ENCODE peak calls at places on chromosome 11, in six cellular contexts. One of them, this sample, is unnamed.
A peak's percentile ranks its signal among the peaks of the same experiment; 100 is the strongest.

GRCh38 chr11:125075242-125075625 is 12.1 kb downstream of the SLC37A2 start:
- DNase-seq in progenitor cell of endocrine pancreas: no peak
- DNase-seq in neural crest cell: no peak
- DNase-seq in GM12865: no peak
- DNase-seq in WTC11: no peak
- DNase-seq in CD8-positive, alpha-beta T cell: no peak
- DNase-seq in this sample: no peak

GRCh38 chr11:70205766-70206165 is 2.7 kb downstream of the FADD start:
- DNase-seq in progenitor cell of endocrine pancreas: no peak
- DNase-seq in neural crest cell: no peak
- DNase-seq in GM12865: no peak
- DNase-seq in WTC11: no peak
- DNase-seq in CD8-positive, alpha-beta T cell: no peak
- DNase-seq in this sample: no peak

GRCh38 chr11:66050581-66051231 is 1.5 kb upstream of the SF3B2 start:
- DNase-seq in progenitor cell of endocrine pancreas: no peak
- DNase-seq in neural crest cell: no peak
- DNase-seq in GM12865: no peak
- DNase-seq in WTC11: no peak
- DNase-seq in CD8-positive, alpha-beta T cell: no peak
- DNase-seq in this sample: no peak

GRCh38 chr11:36478700-36479329 is 31.3 kb downstream of the TRAF6 start:
- DNase-seq in progenitor cell of endocrine pancreas: no peak
- DNase-seq in neural crest cell: peak; percentile 41
- DNase-seq in GM12865: peak; percentile 31
- DNase-seq in WTC11: no peak
- DNase-seq in CD8-positive, alpha-beta T cell: no peak
- DNase-seq in this sample: no peak

GRCh38 chr11:125517116-125517804 is 21.2 kb upstream of the FEZ1 start:
- DNase-seq in progenitor cell of endocrine pancreas: no peak
- DNase-seq in neural crest cell: peak; percentile 68
- DNase-seq in GM12865: peak; percentile 64
- DNase-seq in WTC11: peak; percentile 84
- DNase-seq in CD8-positive, alpha-beta T cell: no peak
- DNase-seq in this sample: no peak

GRCh38 chr11:131637469-131638175 is 267.2 kb downstream of the NTM start:
- DNase-seq in progenitor cell of endocrine pancreas: no peak
- DNase-seq in neural crest cell: no peak
- DNase-seq in GM12865: no peak
- DNase-seq in WTC11: no peak
- DNase-seq in CD8-positive, alpha-beta T cell: no peak
- DNase-seq in this sample: no peak

GRCh38 chr11:96307748-96308133 is 35.3 kb downstream of the MAML2 start:
- DNase-seq in progenitor cell of endocrine pancreas: no peak
- DNase-seq in neural crest cell: no peak
- DNase-seq in GM12865: no peak
- DNase-seq in WTC11: no peak
- DNase-seq in CD8-positive, alpha-beta T cell: no peak
- DNase-seq in this sample: no peak

GRCh38 chr11:72141066-72141465 is 5.5 kb downstream of the FOLR3 start:
- DNase-seq in progenitor cell of endocrine pancreas: no peak
- DNase-seq in neural crest cell: no peak
- DNase-seq in GM12865: no peak
- DNase-seq in WTC11: no peak
- DNase-seq in CD8-positive, alpha-beta T cell: no peak
- DNase-seq in this sample: no peak

GRCh38 chr11:114296979-114297372 is 777 bp downstream of the NNMT start:
- DNase-seq in progenitor cell of endocrine pancreas: no peak
- DNase-seq in neural crest cell: no peak
- DNase-seq in GM12865: no peak
- DNase-seq in WTC11: no peak
- DNase-seq in CD8-positive, alpha-beta T cell: no peak
- DNase-seq in this sample: no peak

GRCh38 chr11:57340228-57340627 is 2.1 kb downstream of the P2RX3 start:
- DNase-seq in progenitor cell of endocrine pancreas: no peak
- DNase-seq in neural crest cell: peak; percentile 39
- DNase-seq in GM12865: no peak
- DNase-seq in WTC11: peak; percentile 65
- DNase-seq in CD8-positive, alpha-beta T cell: no peak
- DNase-seq in this sample: no peak

GRCh38 chr11:57662893-57663292 is 5.0 kb upstream of the ZDHHC5 start:
- DNase-seq in progenitor cell of endocrine pancreas: no peak
- DNase-seq in neural crest cell: no peak
- DNase-seq in GM12865: no peak
- DNase-seq in WTC11: no peak
- DNase-seq in CD8-positive, alpha-beta T cell: no peak
- DNase-seq in this sample: no peak

GRCh38 chr11:68340003-68340767 is 27.8 kb downstream of the LRP5 start:
- DNase-seq in progenitor cell of endocrine pancreas: no peak
- DNase-seq in neural crest cell: no peak
- DNase-seq in GM12865: peak; percentile 76
- DNase-seq in WTC11: no peak
- DNase-seq in CD8-positive, alpha-beta T cell: no peak
- DNase-seq in this sample: no peak

GRCh38 chr11:126637800-126638175 is 282.3 kb downstream of the ST3GAL4 start:
- DNase-seq in progenitor cell of endocrine pancreas: no peak
- DNase-seq in neural crest cell: no peak
- DNase-seq in GM12865: no peak
- DNase-seq in WTC11: no peak
- DNase-seq in CD8-positive, alpha-beta T cell: no peak
- DNase-seq in this sample: no peak

GRCh38 chr11:58832246-58832645 is 12.3 kb downstream of the GLYATL2 start:
- DNase-seq in progenitor cell of endocrine pancreas: no peak
- DNase-seq in neural crest cell: no peak
- DNase-seq in GM12865: no peak
- DNase-seq in WTC11: no peak
- DNase-seq in CD8-positive, alpha-beta T cell: no peak
- DNase-seq in this sample: no peak

GRCh38 chr11:13896175-13896989 is 66.1 kb upstream of the SPON1 start:
- DNase-seq in progenitor cell of endocrine pancreas: no peak
- DNase-seq in neural crest cell: no peak
- DNase-seq in GM12865: no peak
- DNase-seq in WTC11: no peak
- DNase-seq in CD8-positive, alpha-beta T cell: no peak
- DNase-seq in this sample: no peak

GRCh38 chr11:94883878-94884277 is 89.5 kb downstream of the CWC15 start:
- DNase-seq in progenitor cell of endocrine pancreas: no peak
- DNase-seq in neural crest cell: no peak
- DNase-seq in GM12865: no peak
- DNase-seq in WTC11: no peak
- DNase-seq in CD8-positive, alpha-beta T cell: no peak
- DNase-seq in this sample: no peak

GRCh38 chr11:132099692-132100091 is 729.3 kb downstream of the NTM start:
- DNase-seq in progenitor cell of endocrine pancreas: no peak
- DNase-seq in neural crest cell: peak; percentile 12
- DNase-seq in GM12865: peak; percentile 38
- DNase-seq in WTC11: peak; percentile 76
- DNase-seq in CD8-positive, alpha-beta T cell: no peak
- DNase-seq in this sample: no peak

GRCh38 chr11:124891390-124891861 is 6.2 kb downstream of the ROBO4 start:
- DNase-seq in progenitor cell of endocrine pancreas: no peak
- DNase-seq in neural crest cell: no peak
- DNase-seq in GM12865: no peak
- DNase-seq in WTC11: peak; percentile 34
- DNase-seq in CD8-positive, alpha-beta T cell: no peak
- DNase-seq in this sample: no peak

GRCh38 chr11:2276280-2276998 is 6.1 kb upstream of the ASCL2 start:
- DNase-seq in progenitor cell of endocrine pancreas: no peak
- DNase-seq in neural crest cell: no peak
- DNase-seq in GM12865: no peak
- DNase-seq in WTC11: no peak
- DNase-seq in CD8-positive, alpha-beta T cell: no peak
- DNase-seq in this sample: no peak

GRCh38 chr11:73158356-73159051 is 16.4 kb upstream of the FCHSD2 start:
- DNase-seq in progenitor cell of endocrine pancreas: no peak
- DNase-seq in neural crest cell: no peak
- DNase-seq in GM12865: no peak
- DNase-seq in WTC11: no peak
- DNase-seq in CD8-positive, alpha-beta T cell: no peak
- DNase-seq in this sample: no peak

GRCh38 chr11:94845622-94846021 is 77.5 kb downstream of the AMOTL1 start:
- DNase-seq in progenitor cell of endocrine pancreas: no peak
- DNase-seq in neural crest cell: no peak
- DNase-seq in GM12865: no peak
- DNase-seq in WTC11: no peak
- DNase-seq in CD8-positive, alpha-beta T cell: no peak
- DNase-seq in this sample: peak; percentile 78

GRCh38 chr11:93623938-93624337 is 37.5 kb upstream of the CEP295 start:
- DNase-seq in progenitor cell of endocrine pancreas: no peak
- DNase-seq in neural crest cell: no peak
- DNase-seq in GM12865: no peak
- DNase-seq in WTC11: no peak
- DNase-seq in CD8-positive, alpha-beta T cell: no peak
- DNase-seq in this sample: no peak

GRCh38 chr11:93623179-93623578 is 38.3 kb upstream of the CEP295 start:
- DNase-seq in progenitor cell of endocrine pancreas: no peak
- DNase-seq in neural crest cell: no peak
- DNase-seq in GM12865: peak; percentile 80
- DNase-seq in WTC11: peak; percentile 57
- DNase-seq in CD8-positive, alpha-beta T cell: no peak
- DNase-seq in this sample: no peak

GRCh38 chr11:93626038-93626437 is 35.4 kb upstream of the CEP295 start:
- DNase-seq in progenitor cell of endocrine pancreas: no peak
- DNase-seq in neural crest cell: no peak
- DNase-seq in GM12865: no peak
- DNase-seq in WTC11: no peak
- DNase-seq in CD8-positive, alpha-beta T cell: no peak
- DNase-seq in this sample: no peak

DNA sequence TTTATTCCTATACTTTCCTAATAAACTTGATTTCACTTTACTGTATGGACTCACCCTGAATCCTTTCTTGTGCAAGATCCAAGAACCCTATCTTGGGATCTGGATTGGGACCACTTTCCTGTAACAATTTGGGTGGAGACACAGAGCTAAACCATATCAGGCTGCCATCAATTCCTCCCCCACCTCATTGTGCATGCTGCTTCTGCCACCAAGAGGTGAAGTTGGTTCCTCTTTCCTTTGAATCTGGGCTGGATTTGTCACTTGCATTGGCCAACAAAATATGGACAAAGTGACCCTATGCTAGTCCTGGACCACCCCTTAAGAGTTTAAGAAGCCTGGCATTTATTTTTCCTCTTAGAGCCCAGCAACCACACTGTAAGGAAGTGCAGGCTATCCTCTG is 39.4 kb upstream of the CEP295 start:
- DNase-seq in progenitor cell of endocrine pancreas: no peak
- DNase-seq in neural crest cell: no peak
- DNase-seq in GM12865: peak; percentile 27
- DNase-seq in WTC11: no peak
- DNase-seq in CD8-positive, alpha-beta T cell: no peak
- DNase-seq in this sample: no peak
- TF ChIP-seq CTCF in progenitor cell of endocrine pancreas: no peak
- TF ChIP-seq CTCF in neural crest cell: no peak
- TF ChIP-seq CTCF in GM12865: peak; percentile 21
- TF ChIP-seq CTCF in WTC11: no peak
- TF ChIP-seq CTCF in CD8-positive, alpha-beta T cell: no peak
- TF ChIP-seq CTCF in this sample: no peak

GRCh38 chr11:90373971-90374370 is 151.1 kb upstream of the CHORDC1 start:
- DNase-seq in progenitor cell of endocrine pancreas: no peak
- DNase-seq in neural crest cell: no peak
- DNase-seq in GM12865: no peak
- DNase-seq in WTC11: no peak
- DNase-seq in CD8-positive, alpha-beta T cell: no peak
- DNase-seq in this sample: no peak
- TF ChIP-seq CTCF in progenitor cell of endocrine pancreas: peak; percentile 22
- TF ChIP-seq CTCF in neural crest cell: peak; percentile 27
- TF ChIP-seq CTCF in GM12865: no peak
- TF ChIP-seq CTCF in WTC11: no peak
- TF ChIP-seq CTCF in CD8-positive, alpha-beta T cell: no peak
- TF ChIP-seq CTCF in this sample: no peak

GRCh38 chr11:11076276-11076675 is 218.4 kb upstream of the ZBED5 start:
- DNase-seq in progenitor cell of endocrine pancreas: no peak
- DNase-seq in neural crest cell: no peak
- DNase-seq in GM12865: no peak
- DNase-seq in WTC11: no peak
- DNase-seq in CD8-positive, alpha-beta T cell: no peak
- DNase-seq in this sample: no peak

GRCh38 chr11:11076879-11077278 is 219.0 kb upstream of the ZBED5 start:
- DNase-seq in progenitor cell of endocrine pancreas: no peak
- DNase-seq in neural crest cell: no peak
- DNase-seq in GM12865: no peak
- DNase-seq in WTC11: no peak
- DNase-seq in CD8-positive, alpha-beta T cell: no peak
- DNase-seq in this sample: no peak

GRCh38 chr11:11077898-11078297 is 220.0 kb upstream of the ZBED5 start:
- DNase-seq in progenitor cell of endocrine pancreas: no peak
- DNase-seq in neural crest cell: no peak
- DNase-seq in GM12865: no peak
- DNase-seq in WTC11: no peak
- DNase-seq in CD8-positive, alpha-beta T cell: no peak
- DNase-seq in this sample: no peak

GRCh38 chr11:11075515-11076171 is 217.8 kb upstream of the ZBED5 start:
- DNase-seq in progenitor cell of endocrine pancreas: no peak
- DNase-seq in neural crest cell: no peak
- DNase-seq in GM12865: no peak
- DNase-seq in WTC11: no peak
- DNase-seq in CD8-positive, alpha-beta T cell: no peak
- DNase-seq in this sample: no peak

GRCh38 chr11:11078344-11078743 is 220.5 kb upstream of the ZBED5 start:
- DNase-seq in progenitor cell of endocrine pancreas: no peak
- DNase-seq in neural crest cell: no peak
- DNase-seq in GM12865: no peak
- DNase-seq in WTC11: no peak
- DNase-seq in CD8-positive, alpha-beta T cell: no peak
- DNase-seq in this sample: no peak
- TF ChIP-seq CTCF in progenitor cell of endocrine pancreas: no peak
- TF ChIP-seq CTCF in neural crest cell: no peak
- TF ChIP-seq CTCF in GM12865: no peak
- TF ChIP-seq CTCF in WTC11: no peak
- TF ChIP-seq CTCF in CD8-positive, alpha-beta T cell: no peak
- TF ChIP-seq CTCF in this sample: no peak

DNA sequence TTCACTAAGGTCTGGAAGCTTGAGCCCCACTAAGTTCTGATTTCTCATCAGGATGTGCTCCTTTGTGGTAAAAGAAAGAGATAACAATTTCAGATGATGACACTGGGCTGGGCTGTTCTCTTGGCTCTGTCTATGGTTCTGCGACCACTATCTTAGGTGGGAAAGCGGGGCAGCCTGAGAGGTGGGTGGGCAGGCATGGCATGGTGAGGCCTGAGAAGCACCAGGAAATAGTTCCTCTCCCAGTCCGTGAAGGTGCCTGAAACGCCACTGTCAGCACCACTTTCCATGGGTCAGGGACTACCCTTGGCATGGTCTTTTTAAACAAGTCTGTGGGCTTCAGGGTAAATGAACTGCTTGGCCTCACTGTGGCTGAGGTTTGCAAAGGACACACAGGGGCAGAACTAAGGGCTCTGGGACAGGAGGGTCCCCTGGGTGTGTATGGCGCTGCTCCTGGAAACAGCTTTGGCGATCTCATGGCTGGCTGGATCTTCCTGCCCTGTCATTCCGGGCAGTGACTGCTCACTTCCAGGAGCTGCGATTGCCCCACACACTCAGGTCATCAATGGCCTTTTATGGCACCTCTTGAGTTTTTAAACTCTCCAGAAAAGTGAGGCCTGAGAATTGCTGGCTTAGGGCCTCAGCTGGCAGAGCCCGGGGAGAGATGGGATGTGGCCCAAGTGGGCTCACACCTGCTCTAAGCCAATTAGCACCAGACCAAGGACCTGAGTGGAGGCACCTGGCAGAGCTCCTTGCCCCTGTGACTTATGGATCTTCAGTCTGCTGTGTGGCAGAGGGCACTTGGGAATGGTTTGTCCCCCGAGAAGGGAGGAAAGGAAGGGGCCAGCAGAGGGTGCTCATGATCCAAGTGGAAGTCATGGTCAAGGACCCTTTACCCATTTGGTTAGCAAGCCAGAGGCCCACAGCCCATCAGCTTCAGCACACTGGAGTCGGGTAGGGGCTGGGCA is 55.6 kb upstream of the LYVE1 start:
- DNase-seq in progenitor cell of endocrine pancreas: no peak
- DNase-seq in neural crest cell: peak; percentile 22
- DNase-seq in GM12865: peak; percentile 34
- DNase-seq in WTC11: peak; percentile 75
- DNase-seq in CD8-positive, alpha-beta T cell: no peak
- DNase-seq in this sample: no peak
- TF ChIP-seq CTCF in progenitor cell of endocrine pancreas: peak; percentile 42
- TF ChIP-seq CTCF in neural crest cell: peak; percentile 46
- TF ChIP-seq CTCF in GM12865: peak; percentile 49
- TF ChIP-seq CTCF in WTC11: no peak
- TF ChIP-seq CTCF in CD8-positive, alpha-beta T cell: no peak
- TF ChIP-seq CTCF in this sample: no peak

This sample was measured in stomach.